ENCODE peak calls at places on chromosomes 13 and 19, in four cellular contexts. Y is HT1080; D is Daoy; C is activated CD4-positive, CD25-positive, alpha-beta regulatory T cell treated with anti-CD3 and anti-CD28 coated beads, Interleukin-2, amount 50 U/mL, for 72 hours. L is an unnamed sample.

GRCh38 chr13:113958373-113958772 is 15.5 kb downstream of the C13orf46 start:
- DNase-seq in Y (no peak), D (no peak), C (no peak), L (no peak)

GRCh38 chr19:49064768-49065611 is at the start of gene NTF4:
- DNase-seq in Y (no peak), D (peak; percentile 44), C (no peak), L (peak; percentile 44)

GRCh38 chr13:50026788-50027473 is 11.7 kb downstream of the KCNRG start:
- DNase-seq in Y (no peak), D (no peak), C (no peak), L (no peak)

GRCh38 chr19:45769054-45769782 is at the start of gene SIX5:
- DNase-seq in Y (peak; percentile 98), D (peak; percentile 100), C (peak; percentile 98), L (peak; percentile 100)

GRCh38 chr13:59880468-59880867 is 283.3 kb downstream of the DIAPH3 start:
- DNase-seq in Y (peak; percentile 8), D (no peak), C (no peak), L (no peak)

GRCh38 chr19:55526216-55527196 is 10.4 kb downstream of the SBK2 start:
- DNase-seq in Y (peak; percentile 36), D (peak; percentile 74), C (no peak), L (peak; percentile 96)

GRCh38 chr13:75583101-75583500 is 33.5 kb downstream of the UCHL3 start:
- DNase-seq in Y (no peak), D (no peak), C (no peak), L (no peak)

GRCh38 chr19:4829001-4829712 is 2.4 kb downstream of the TICAM1 start:
- DNase-seq in Y (no peak), D (no peak), C (no peak), L (no peak)

GRCh38 chr19:3057275-3057714 is 5.0 kb downstream of the TLE5 start:
- DNase-seq in Y (no peak), D (peak; percentile 51), C (no peak), L (no peak)

GRCh38 chr19:1717970-1718264 is 35.4 kb upstream of the ONECUT3 start:
- DNase-seq in Y (no peak), D (no peak), C (no peak), L (no peak)

GRCh38 chr13:94764576-94765321 is 52.4 kb upstream of the SOX21 start:
- DNase-seq in Y (peak; percentile 78), D (peak; percentile 75), C (no peak), L (no peak)

GRCh38 chr13:46172531-46172991 is 9.4 kb downstream of the LCP1 start:
- DNase-seq in Y (peak; percentile 76), D (peak; percentile 36), C (no peak), L (no peak)

GRCh38 chr13:37074703-37075102 is 15.2 kb upstream of the SUPT20H start:
- DNase-seq in Y (peak; percentile 30), D (no peak), C (no peak), L (no peak)

GRCh38 chr19:44747739-44748425 is 626 bp upstream of the BCL3 start:
- DNase-seq in Y (peak; percentile 77), D (peak; percentile 71), C (peak; percentile 54), L (peak; percentile 89)

GRCh38 chr13:48559638-48560320 is 26.9 kb upstream of the RCBTB2 start:
- DNase-seq in Y (peak; percentile 77), D (peak; percentile 19), C (no peak), L (no peak)

GRCh38 chr13:59144700-59145099 is 1019.0 kb downstream of the DIAPH3 start:
- DNase-seq in Y (no peak), D (no peak), C (no peak), L (peak; percentile 6)

GRCh38 chr19:48918801-48919247 is 14.7 kb upstream of the DHDH start:
- DNase-seq in Y (peak; percentile 32), D (peak; percentile 33), C (no peak), L (no peak)

GRCh38 chr19:33302175-33302973 is at the start of gene CEBPA:
- DNase-seq in Y (peak; percentile 62), D (peak; percentile 93), C (no peak), L (peak; percentile 90)

GRCh38 chr13:33577037-33577436 is 240.9 kb upstream of the RFC3 start:
- DNase-seq in Y (no peak), D (no peak), C (no peak), L (no peak)

GRCh38 chr19:17303167-17303939 is at the start of gene ABHD8:
- DNase-seq in Y (no peak), D (peak; percentile 95), C (peak; percentile 97), L (peak; percentile 92)

L was measured in Caki2.